ENCODE peak calls at places on chromosomes 4 and X, in nine cellular contexts. T, W, G, O, M, J, Y, P and E are unnamed samples.
A peak's percentile ranks its signal among the peaks of the same experiment; 100 is the strongest.

GRCh38 chr4:38820329-38821061 is 15.9 kb upstream of the TLR1 start:
- DNase-seq in Y (no peak), T (no peak), J (no peak), O (no peak), M (no peak), G (no peak), P (no peak), W (no peak), E (no peak)

GRCh38 chr4:69965628-69966027 is at the start of gene CSN2:
- DNase-seq in O (no peak), M (no peak), P (no peak), G (no peak), W (no peak), J (no peak), T (no peak), Y (no peak), E (no peak)

GRCh38 chrX:56728752-56729151 is 291 bp upstream of the NBDY start:
- DNase-seq in Y (no peak), P (peak; percentile 13), J (no peak), W (no peak), O (no peak), M (peak; percentile 20), G (peak; percentile 7), T (peak; percentile 4), E (peak; percentile 29)

GRCh38 chrX:12471061-12471460 is 320.2 kb upstream of the PRPS2 start:
- DNase-seq in Y (no peak), T (no peak), M (no peak), J (no peak), P (no peak), W (no peak), O (no peak), G (no peak), E (no peak)

GRCh38 chr4:157013656-157014055 is 42.1 kb upstream of the PDGFC start:
- DNase-seq in O (no peak), G (no peak), M (no peak), J (no peak), W (no peak), Y (no peak), P (no peak), T (no peak), E (no peak)

GRCh38 chr4:38868055-38868965 is 704 bp downstream of the FAM114A1 start:
- DNase-seq in O (peak; percentile 68), Y (no peak), T (no peak), G (no peak), M (no peak), W (peak; percentile 73), J (no peak), P (peak; percentile 31), E (no peak)

GRCh38 chrX:107935664-107936433 is 46.3 kb downstream of the TEX13B start:
- DNase-seq in O (peak; percentile 80), M (no peak), W (peak; percentile 28), P (peak; percentile 14), T (no peak), J (no peak), G (no peak), Y (no peak), E (peak; percentile 21)

GRCh38 chrX:16671005-16671404 is 21.0 kb downstream of the S100G start:
- DNase-seq in W (no peak), J (peak; percentile 42), P (peak; percentile 6), Y (no peak), T (peak; percentile 64), M (peak; percentile 26), G (peak; percentile 7), O (peak; percentile 66), E (peak; percentile 41)

GRCh38 chr4:47873877-47874571 is 36.2 kb upstream of the CORIN start:
- DNase-seq in G (no peak), Y (no peak), J (no peak), O (no peak), T (no peak), P (no peak), M (no peak), W (no peak), E (no peak)

GRCh38 chr4:102299708-102300107 is 45.6 kb downstream of the SLC39A8 start:
- DNase-seq in G (peak; percentile 7), O (peak; percentile 85), M (peak; percentile 15), P (peak; percentile 31), Y (no peak), W (no peak), J (peak; percentile 53), T (peak; percentile 62), E (peak; percentile 5)

GRCh38 chrX:41921492-41922124 is 1.7 kb downstream of the CASK start:
- DNase-seq in M (no peak), T (peak; percentile 5), P (no peak), Y (no peak), G (no peak), W (no peak), O (no peak), J (no peak), E (no peak)

GRCh38 chr4:1012031-1012739 is 759 bp downstream of the FGFRL1 start:
- DNase-seq in W (peak; percentile 81), J (no peak), P (peak; percentile 56), O (peak; percentile 87), M (peak; percentile 27), Y (no peak), G (peak; percentile 23), T (peak; percentile 43), E (no peak)

GRCh38 chr4:184792950-184793555 is 32.7 kb downstream of the ACSL1 start:
- DNase-seq in P (no peak), W (no peak), O (no peak), T (peak; percentile 92), M (no peak), Y (no peak), J (no peak), G (peak; percentile 24), E (no peak)

GRCh38 chr4:80197601-80198444 is 520 bp downstream of the PRDM8 start:
- DNase-seq in J (peak; percentile 84), M (peak; percentile 72), G (no peak), Y (no peak), P (peak; percentile 52), W (no peak), T (no peak), O (peak; percentile 79), E (peak; percentile 32)

GRCh38 chrX:75118296-75118695 is 37.8 kb downstream of the ABCB7 start:
- DNase-seq in O (no peak), Y (no peak), P (no peak), W (no peak), T (no peak), M (no peak), G (no peak), J (no peak), E (no peak)

GRCh38 chrX:69506617-69507499 is 2.7 kb downstream of the NALF2 start:
- DNase-seq in G (no peak), M (no peak), T (no peak), J (no peak), Y (no peak), P (no peak), O (peak; percentile 51), W (no peak), E (no peak)

GRCh38 chr4:4717692-4718091 is 141.8 kb upstream of the MSX1 start:
- DNase-seq in G (no peak), Y (no peak), P (no peak), W (no peak), O (no peak), J (no peak), T (no peak), M (no peak), E (no peak)

GRCh38 chrX:70497026-70497425 is 52.4 kb downstream of the DLG3 start:
- DNase-seq in G (no peak), J (no peak), P (no peak), W (no peak), M (no peak), Y (no peak), O (no peak), T (no peak), E (no peak)

GRCh38 chr4:34200535-34200934 is 2043.8 kb downstream of the ARAP2 start:
- DNase-seq in O (no peak), W (no peak), J (no peak), G (no peak), T (no peak), P (no peak), Y (no peak), M (no peak), E (no peak)

GRCh38 chr4:170875868-170876267 is 786.1 kb upstream of the AADAT start:
- DNase-seq in O (no peak), J (no peak), P (no peak), Y (no peak), G (no peak), T (peak; percentile 6), W (no peak), M (no peak), E (no peak)

GRCh38 chrX:87517571-87518141 is at the start of gene KLHL4:
- DNase-seq in J (peak; percentile 70), O (peak; percentile 89), G (no peak), W (no peak), M (no peak), Y (peak; percentile 4), P (peak; percentile 34), T (peak; percentile 71), E (no peak)

GRCh38 chrX:100090931-100091330 is 319.1 kb downstream of the PCDH19 start:
- DNase-seq in G (no peak), T (no peak), Y (no peak), P (no peak), M (no peak), O (no peak), W (no peak), J (no peak), E (no peak)

GRCh38 chr4:98661356-98662054 is 3.1 kb upstream of the TSPAN5 start:
- DNase-seq in O (peak; percentile 73), P (no peak), Y (no peak), T (no peak), W (no peak), G (no peak), J (no peak), M (no peak), E (no peak)

GRCh38 chrX:19382500-19383145 is 38.9 kb downstream of the PDHA1 start:
- DNase-seq in G (peak; percentile 41), P (peak; percentile 59), W (peak; percentile 54), Y (no peak), J (no peak), M (peak; percentile 21), T (peak; percentile 24), O (peak; percentile 91), E (peak; percentile 62)